ENCODE peak calls at places on chromosomes 2 and 18, in eight cellular contexts. One of them, this sample, is unnamed.

GRCh38 chr2:143803936-143804335 is 674.7 kb downstream of the ARHGAP15 start:
- DNase-seq in GM12865: no peak
- DNase-seq in body of pancreas: no peak
- DNase-seq in fibroblast of pulmonary artery: peak
- DNase-seq in A549: no peak
- DNase-seq in right lobe of liver: no peak
- DNase-seq in HFFc6: no peak
- DNase-seq in fibroblast of lung: peak
- DNase-seq in this sample: no peak

GRCh38 chr2:17752892-17753802 is 463 bp downstream of the SMC6 start:
- DNase-seq in fibroblast of pulmonary artery: peak
- DNase-seq in body of pancreas: peak
- DNase-seq in HFFc6: no peak
- DNase-seq in GM12865: peak
- DNase-seq in right lobe of liver: peak
- DNase-seq in A549: peak
- DNase-seq in fibroblast of lung: peak
- DNase-seq in this sample: peak

GRCh38 chr2:215685218-215685962 is 249.5 kb upstream of the FN1 start:
- DNase-seq in fibroblast of lung: no peak
- DNase-seq in right lobe of liver: no peak
- DNase-seq in A549: no peak
- DNase-seq in HFFc6: no peak
- DNase-seq in fibroblast of pulmonary artery: no peak
- DNase-seq in body of pancreas: no peak
- DNase-seq in GM12865: no peak
- DNase-seq in this sample: no peak

GRCh38 chr2:146295080-146295670 is 1549.7 kb upstream of the ACVR2A start:
- DNase-seq in right lobe of liver: no peak
- DNase-seq in fibroblast of pulmonary artery: peak
- DNase-seq in HFFc6: no peak
- DNase-seq in GM12865: no peak
- DNase-seq in fibroblast of lung: no peak
- DNase-seq in body of pancreas: no peak
- DNase-seq in A549: no peak
- DNase-seq in this sample: peak

GRCh38 chr2:121791253-121791652 is 35.8 kb downstream of the TSN start:
- DNase-seq in body of pancreas: no peak
- DNase-seq in fibroblast of lung: no peak
- DNase-seq in fibroblast of pulmonary artery: no peak
- DNase-seq in A549: no peak
- DNase-seq in right lobe of liver: no peak
- DNase-seq in HFFc6: no peak
- DNase-seq in GM12865: no peak
- DNase-seq in this sample: no peak

GRCh38 chr2:74142340-74142739 is 5.4 kb downstream of the BOLA3 start:
- DNase-seq in A549: peak
- DNase-seq in GM12865: no peak
- DNase-seq in body of pancreas: no peak
- DNase-seq in right lobe of liver: no peak
- DNase-seq in HFFc6: no peak
- DNase-seq in fibroblast of lung: no peak
- DNase-seq in fibroblast of pulmonary artery: no peak
- DNase-seq in this sample: peak

GRCh38 chr2:43321446-43321845 is 95.0 kb upstream of the ZFP36L2 start:
- DNase-seq in HFFc6: no peak
- DNase-seq in fibroblast of pulmonary artery: no peak
- DNase-seq in A549: no peak
- DNase-seq in fibroblast of lung: no peak
- DNase-seq in body of pancreas: no peak
- DNase-seq in right lobe of liver: no peak
- DNase-seq in GM12865: no peak
- DNase-seq in this sample: no peak

GRCh38 chr2:155975734-155976133 is 356.8 kb downstream of the NR4A2 start:
- DNase-seq in GM12865: no peak
- DNase-seq in A549: no peak
- DNase-seq in body of pancreas: no peak
- DNase-seq in fibroblast of lung: peak
- DNase-seq in right lobe of liver: no peak
- DNase-seq in fibroblast of pulmonary artery: peak
- DNase-seq in HFFc6: no peak
- DNase-seq in this sample: no peak

GRCh38 chr2:208077286-208077685 is 47.0 kb downstream of the CRYGD start:
- DNase-seq in A549: no peak
- DNase-seq in GM12865: no peak
- DNase-seq in fibroblast of pulmonary artery: peak
- DNase-seq in right lobe of liver: no peak
- DNase-seq in HFFc6: peak
- DNase-seq in body of pancreas: no peak
- DNase-seq in fibroblast of lung: peak
- DNase-seq in this sample: no peak

GRCh38 chr2:904243-905024 is 46.2 kb upstream of the SNTG2 start:
- DNase-seq in GM12865: no peak
- DNase-seq in fibroblast of pulmonary artery: no peak
- DNase-seq in A549: no peak
- DNase-seq in body of pancreas: no peak
- DNase-seq in HFFc6: no peak
- DNase-seq in fibroblast of lung: no peak
- DNase-seq in right lobe of liver: no peak
- DNase-seq in this sample: no peak

GRCh38 chr18:50011813-50012445 is 183.0 kb downstream of the MYO5B start:
- DNase-seq in fibroblast of pulmonary artery: peak
- DNase-seq in body of pancreas: no peak
- DNase-seq in HFFc6: peak
- DNase-seq in A549: no peak
- DNase-seq in GM12865: no peak
- DNase-seq in fibroblast of lung: peak
- DNase-seq in right lobe of liver: no peak
- DNase-seq in this sample: peak

GRCh38 chr18:33472554-33472953 is 32.0 kb upstream of the CCDC178 start:
- DNase-seq in fibroblast of pulmonary artery: no peak
- DNase-seq in body of pancreas: no peak
- DNase-seq in HFFc6: no peak
- DNase-seq in A549: no peak
- DNase-seq in right lobe of liver: no peak
- DNase-seq in fibroblast of lung: no peak
- DNase-seq in GM12865: no peak
- DNase-seq in this sample: no peak

GRCh38 chr2:164661349-164661748 is 40.1 kb upstream of the GRB14 start:
- DNase-seq in fibroblast of lung: peak
- DNase-seq in right lobe of liver: no peak
- DNase-seq in fibroblast of pulmonary artery: peak
- DNase-seq in A549: no peak
- DNase-seq in body of pancreas: no peak
- DNase-seq in GM12865: no peak
- DNase-seq in HFFc6: no peak
- DNase-seq in this sample: peak

GRCh38 chr2:83686863-83687262 is 772.2 kb downstream of the SUCLG1 start:
- DNase-seq in fibroblast of pulmonary artery: peak
- DNase-seq in GM12865: no peak
- DNase-seq in right lobe of liver: peak
- DNase-seq in fibroblast of lung: no peak
- DNase-seq in body of pancreas: no peak
- DNase-seq in HFFc6: no peak
- DNase-seq in A549: no peak
- DNase-seq in this sample: peak

DNA sequence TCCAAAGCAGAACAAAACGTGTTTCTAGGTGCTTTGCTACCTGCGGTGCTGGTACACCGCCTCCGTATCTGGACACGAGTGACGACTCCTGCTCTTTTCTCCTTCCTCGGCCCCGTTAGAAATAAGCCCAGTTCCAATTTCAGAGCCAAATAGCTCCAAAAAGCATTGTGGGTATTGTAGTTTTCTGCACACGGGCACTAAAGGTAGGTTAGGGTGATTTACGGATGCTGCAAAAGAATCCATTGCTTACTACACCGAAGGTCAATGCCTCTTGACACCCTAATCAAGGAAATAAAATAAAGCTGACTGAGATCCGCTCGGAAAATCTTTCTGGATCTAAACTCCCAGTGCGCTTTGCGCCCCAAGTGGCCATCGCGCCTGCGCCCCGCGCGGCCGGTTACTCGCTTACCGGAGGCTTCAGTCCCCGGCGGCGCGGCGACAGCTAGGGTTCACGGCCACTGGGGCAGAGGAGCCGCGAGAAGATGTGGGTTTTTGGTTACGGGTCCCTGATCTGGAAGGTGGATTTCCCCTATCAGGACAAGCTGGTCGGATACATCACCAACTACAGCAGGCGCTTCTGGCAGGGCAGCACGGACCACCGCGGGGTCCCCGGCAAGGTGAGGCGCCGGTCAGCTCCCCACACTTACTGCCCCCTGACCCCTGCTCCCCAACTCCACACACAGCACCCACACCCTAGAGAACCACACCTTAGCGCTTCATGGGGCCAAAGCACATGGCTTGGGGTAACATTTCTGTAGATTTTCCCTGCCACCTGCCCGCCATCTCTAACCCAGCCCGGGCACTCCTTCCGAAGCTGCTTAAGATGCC is at the start of gene CHAC2:
- DNase-seq in body of pancreas: peak
- DNase-seq in HFFc6: peak
- DNase-seq in GM12865: peak
- DNase-seq in A549: peak
- DNase-seq in fibroblast of lung: peak
- DNase-seq in right lobe of liver: peak
- DNase-seq in fibroblast of pulmonary artery: peak
- DNase-seq in this sample: peak
- TF ChIP-seq CTCF in body of pancreas: peak
- TF ChIP-seq CTCF in HFFc6: peak
- TF ChIP-seq CTCF in GM12865: peak
- TF ChIP-seq CTCF in A549: no peak
- TF ChIP-seq CTCF in fibroblast of lung: peak
- TF ChIP-seq CTCF in right lobe of liver: peak
- TF ChIP-seq CTCF in fibroblast of pulmonary artery: peak
- TF ChIP-seq CTCF in this sample: no peak

GRCh38 chr2:206442516-206442853 is 847 bp upstream of the ADAM23 start:
- DNase-seq in A549: no peak
- DNase-seq in body of pancreas: no peak
- DNase-seq in fibroblast of lung: no peak
- DNase-seq in right lobe of liver: no peak
- DNase-seq in GM12865: no peak
- DNase-seq in fibroblast of pulmonary artery: no peak
- DNase-seq in HFFc6: no peak
- DNase-seq in this sample: no peak

GRCh38 chr2:206442854-206443734 is at the start of gene ADAM23:
- DNase-seq in GM12865: peak
- DNase-seq in fibroblast of lung: peak
- DNase-seq in body of pancreas: no peak
- DNase-seq in right lobe of liver: no peak
- DNase-seq in fibroblast of pulmonary artery: peak
- DNase-seq in HFFc6: no peak
- DNase-seq in A549: peak
- DNase-seq in this sample: no peak

GRCh38 chr2:206438196-206438727 is 5.1 kb upstream of the ADAM23 start:
- DNase-seq in HFFc6: no peak
- DNase-seq in body of pancreas: no peak
- DNase-seq in GM12865: no peak
- DNase-seq in right lobe of liver: no peak
- DNase-seq in fibroblast of pulmonary artery: no peak
- DNase-seq in A549: no peak
- DNase-seq in fibroblast of lung: no peak
- DNase-seq in this sample: no peak

GRCh38 chr2:206445948-206446347 is 2.6 kb downstream of the ADAM23 start:
- DNase-seq in fibroblast of pulmonary artery: no peak
- DNase-seq in GM12865: no peak
- DNase-seq in right lobe of liver: no peak
- DNase-seq in HFFc6: no peak
- DNase-seq in body of pancreas: no peak
- DNase-seq in A549: no peak
- DNase-seq in fibroblast of lung: no peak
- DNase-seq in this sample: no peak

GRCh38 chr2:206443735-206444527 is 599 bp downstream of the ADAM23 start:
- DNase-seq in body of pancreas: no peak
- DNase-seq in GM12865: peak
- DNase-seq in HFFc6: no peak
- DNase-seq in right lobe of liver: no peak
- DNase-seq in fibroblast of lung: peak
- DNase-seq in fibroblast of pulmonary artery: peak
- DNase-seq in A549: peak
- DNase-seq in this sample: no peak
- TF ChIP-seq CTCF in body of pancreas: no peak
- TF ChIP-seq CTCF in GM12865: no peak
- TF ChIP-seq CTCF in HFFc6: no peak
- TF ChIP-seq CTCF in right lobe of liver: no peak
- TF ChIP-seq CTCF in fibroblast of lung: no peak
- TF ChIP-seq CTCF in fibroblast of pulmonary artery: no peak
- TF ChIP-seq CTCF in A549: no peak
- TF ChIP-seq CTCF in this sample: no peak

DNA sequence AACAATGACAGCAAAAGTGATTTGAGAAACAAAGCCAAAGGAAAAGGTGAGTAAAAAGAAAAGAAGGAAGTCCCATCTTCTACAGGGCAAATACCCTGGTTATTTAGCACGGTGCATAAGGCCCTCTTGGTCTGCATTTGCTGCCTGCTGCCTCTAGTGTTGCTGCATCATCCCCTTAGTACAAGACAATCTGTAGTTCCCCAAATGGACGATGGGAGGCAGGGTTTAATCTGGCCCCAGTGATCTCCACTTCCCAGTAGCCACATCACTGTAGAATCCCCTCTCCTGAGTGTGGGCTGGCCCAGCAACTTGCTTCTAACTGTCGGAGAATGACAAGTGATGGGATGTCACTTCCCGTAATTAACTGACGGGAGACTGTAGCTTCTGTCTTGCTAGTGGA is 85.1 kb downstream of the CTAGE1 start:
- DNase-seq in body of pancreas: no peak
- DNase-seq in right lobe of liver: no peak
- DNase-seq in GM12865: peak
- DNase-seq in A549: peak
- DNase-seq in fibroblast of lung: no peak
- DNase-seq in fibroblast of pulmonary artery: no peak
- DNase-seq in HFFc6: no peak
- DNase-seq in this sample: no peak
- TF ChIP-seq CTCF in body of pancreas: no peak
- TF ChIP-seq CTCF in right lobe of liver: peak
- TF ChIP-seq CTCF in GM12865: peak
- TF ChIP-seq CTCF in A549: no peak
- TF ChIP-seq CTCF in fibroblast of lung: no peak
- TF ChIP-seq CTCF in fibroblast of pulmonary artery: peak
- TF ChIP-seq CTCF in HFFc6: peak
- TF ChIP-seq CTCF in this sample: no peak

GRCh38 chr18:1663879-1664705 is 759.4 kb downstream of the ADCYAP1 start:
- DNase-seq in A549: peak
- DNase-seq in fibroblast of pulmonary artery: peak
- DNase-seq in fibroblast of lung: peak
- DNase-seq in body of pancreas: peak
- DNase-seq in right lobe of liver: peak
- DNase-seq in GM12865: peak
- DNase-seq in HFFc6: no peak
- DNase-seq in this sample: peak
- TF ChIP-seq CTCF in A549: peak
- TF ChIP-seq CTCF in fibroblast of pulmonary artery: peak
- TF ChIP-seq CTCF in fibroblast of lung: no peak
- TF ChIP-seq CTCF in body of pancreas: peak
- TF ChIP-seq CTCF in right lobe of liver: peak
- TF ChIP-seq CTCF in GM12865: peak
- TF ChIP-seq CTCF in HFFc6: peak
- TF ChIP-seq CTCF in this sample: peak